ENCODE peak calls at places on chromosome 18, in eight cellular contexts. R is adipocyte, N is NCI-H2081 treated with DMSO at 0.1 percent for 48 hours, K is HFF-Myc, D is activated T-cell treated with anti-CD3 and anti-CD28 coated beads for 48 hours, C is AG09309, I is NT2/D1, P is Karpas-422. X is an unnamed sample.
A peak's percentile ranks its signal among the peaks of the same experiment; 100 is the strongest.

GRCh38 chr18:58670561-58671121 is 624 bp upstream of the MALT1 start:
- DNase-seq in R (no peak), K (no peak), P (no peak), D (no peak), I (no peak), C (no peak), N (no peak), X (no peak)

GRCh38 chr18:61731169-61731568 is 161.6 kb downstream of the RNF152 start:
- DNase-seq in P (no peak), I (no peak), C (no peak), K (no peak), N (no peak), D (no peak), R (no peak), X (peak; percentile 88)

GRCh38 chr18:54357082-54357659 is 487 bp downstream of the STARD6 start:
- DNase-seq in I (no peak), R (no peak), N (no peak), P (no peak), C (no peak), D (no peak), K (peak; percentile 2), X (no peak)

GRCh38 chr18:36525913-36526312 is 228.4 kb downstream of the FHOD3 start:
- DNase-seq in P (no peak), I (no peak), R (no peak), C (no peak), K (no peak), N (no peak), D (no peak), X (no peak)

GRCh38 chr18:35352778-35353177 is 8.6 kb upstream of the ZNF24 start:
- DNase-seq in C (no peak), N (no peak), R (no peak), P (no peak), D (no peak), K (no peak), I (no peak), X (no peak)

GRCh38 chr18:45774065-45774521 is 50.1 kb downstream of the SLC14A1 start:
- DNase-seq in P (peak; percentile 65), R (no peak), D (no peak), I (no peak), K (no peak), C (no peak), N (peak; percentile 44), X (no peak)

GRCh38 chr18:24869285-24869684 is 408.8 kb downstream of the HRH4 start:
- DNase-seq in C (no peak), D (no peak), N (no peak), I (no peak), K (no peak), P (no peak), R (no peak), X (no peak)

GRCh38 chr18:80137137-80137536 is 28.1 kb downstream of the ADNP2 start:
- DNase-seq in P (no peak), K (no peak), I (no peak), C (no peak), R (no peak), D (no peak), N (no peak), X (no peak)

GRCh38 chr18:71831039-71831438 is 713.1 kb downstream of the CBLN2 start:
- DNase-seq in N (no peak), P (no peak), I (no peak), K (no peak), C (peak; percentile 10), R (no peak), D (no peak), X (peak; percentile 57)

GRCh38 chr18:26549486-26550435 is 1.4 kb upstream of the KCTD1 start:
- DNase-seq in K (peak; percentile 47), N (no peak), P (peak; percentile 68), D (no peak), R (peak; percentile 77), I (no peak), C (peak; percentile 21), X (peak; percentile 68)

GRCh38 chr18:5975111-5975622 is 79.8 kb upstream of the TMEM200C start:
- DNase-seq in N (no peak), P (peak; percentile 88), I (no peak), K (no peak), R (peak; percentile 60), C (peak; percentile 37), D (no peak), X (peak; percentile 31)

GRCh38 chr18:69705987-69706386 is 241.7 kb downstream of the CD226 start:
- DNase-seq in C (no peak), P (no peak), I (peak; percentile 42), D (no peak), R (no peak), N (no peak), K (no peak), X (no peak)

GRCh38 chr18:36831139-36831538 is 2.2 kb downstream of the KIAA1328 start:
- DNase-seq in C (no peak), R (no peak), P (peak; percentile 6), I (no peak), D (no peak), K (no peak), N (no peak), X (no peak)

GRCh38 chr18:22088029-22088428 is 81.4 kb upstream of the GATA6 start:
- DNase-seq in P (no peak), R (no peak), I (no peak), N (no peak), K (no peak), D (no peak), C (no peak), X (no peak)

GRCh38 chr18:55355220-55355619 is 232.8 kb downstream of the TCF4 start:
- DNase-seq in P (no peak), D (no peak), R (no peak), N (no peak), I (no peak), C (no peak), K (no peak), X (no peak)

GRCh38 chr18:51051105-51051712 is 21.2 kb downstream of the SMAD4 start:
- DNase-seq in D (no peak), R (peak; percentile 88), N (no peak), I (no peak), K (peak; percentile 20), P (peak; percentile 83), C (no peak), X (peak; percentile 46)

GRCh38 chr18:32378705-32379104 is 92.0 kb downstream of the GAREM1 start:
- DNase-seq in N (no peak), K (no peak), R (peak; percentile 51), C (no peak), P (no peak), I (no peak), D (no peak), X (peak; percentile 49)

GRCh38 chr18:60259052-60259681 is 113.4 kb downstream of the MC4R start:
- DNase-seq in K (peak; percentile 4), C (no peak), D (no peak), R (peak; percentile 18), N (no peak), I (no peak), P (no peak), X (no peak)

GRCh38 chr18:38174594-38174993 is 609.0 kb upstream of the CELF4 start:
- DNase-seq in K (no peak), C (no peak), D (no peak), P (no peak), I (no peak), R (no peak), N (no peak), X (no peak)

GRCh38 chr18:37637451-37637850 is 71.9 kb upstream of the CELF4 start:
- DNase-seq in I (no peak), R (no peak), N (no peak), K (no peak), P (no peak), D (no peak), C (no peak), X (no peak)

GRCh38 chr18:811192-812122 is 585 bp downstream of the YES1 start:
- DNase-seq in R (peak; percentile 69), D (peak; percentile 6), P (no peak), C (no peak), N (peak; percentile 9), I (no peak), K (no peak), X (peak; percentile 31)

GRCh38 chr18:48862116-48862515 is 88.6 kb downstream of the SMAD7 start:
- DNase-seq in R (no peak), N (no peak), D (no peak), I (no peak), C (no peak), K (no peak), P (no peak), X (no peak)

GRCh38 chr18:51255694-51256093 is 58.2 kb upstream of the MEX3C start:
- DNase-seq in R (peak; percentile 7), N (no peak), K (peak; percentile 5), I (no peak), C (no peak), P (no peak), D (no peak), X (peak; percentile 3)

GRCh38 chr18:44579028-44579692 is 101.5 kb upstream of the SETBP1 start:
- DNase-seq in D (no peak), C (no peak), K (no peak), I (peak; percentile 6), R (peak; percentile 39), P (peak; percentile 72), N (no peak), X (no peak)

GRCh38 chr18:8707946-8708345 is 2.6 kb downstream of the MTCL1 start:
- DNase-seq in C (no peak), P (no peak), N (no peak), I (no peak), D (no peak), K (no peak), R (peak; percentile 45), X (no peak)

GRCh38 chr18:25230658-25231326 is 121.2 kb downstream of the ZNF521 start:
- DNase-seq in N (no peak), R (peak; percentile 94), I (no peak), K (peak; percentile 33), C (peak; percentile 73), P (no peak), D (no peak), X (peak; percentile 94)

GRCh38 chr18:77080283-77080682 is 52.3 kb downstream of the MBP start:
- DNase-seq in I (no peak), C (no peak), P (peak; percentile 83), R (no peak), D (no peak), K (no peak), N (no peak), X (no peak)

GRCh38 chr18:8895987-8896619 is 190.7 kb downstream of the MTCL1 start:
- DNase-seq in D (no peak), N (no peak), R (peak; percentile 45), I (no peak), K (peak; percentile 95), C (peak; percentile 93), P (no peak), X (peak; percentile 92)

GRCh38 chr18:79442508-79443221 is 46.9 kb downstream of the NFATC1 start:
- DNase-seq in C (no peak), N (no peak), I (no peak), K (no peak), R (peak; percentile 49), D (no peak), P (peak; percentile 76), X (peak; percentile 57)

GRCh38 chr18:8794133-8794986 is 89.0 kb downstream of the MTCL1 start:
- DNase-seq in I (no peak), C (peak; percentile 79), N (no peak), P (no peak), K (no peak), D (no peak), R (peak; percentile 87), X (peak; percentile 52)

GRCh38 chr18:45834303-45834702 is 8.8 kb downstream of the SIGLEC15 start:
- DNase-seq in N (no peak), R (no peak), I (no peak), K (no peak), D (no peak), P (peak; percentile 42), C (no peak), X (no peak)

GRCh38 chr18:67281746-67282145 is 234.8 kb downstream of the DSEL start:
- DNase-seq in P (no peak), C (no peak), I (no peak), D (no peak), R (peak; percentile 28), N (no peak), K (no peak), X (no peak)

GRCh38 chr18:77045682-77046081 is 86.9 kb downstream of the MBP start:
- DNase-seq in I (no peak), D (no peak), R (no peak), K (no peak), N (no peak), P (peak; percentile 79), C (no peak), X (no peak)

GRCh38 chr18:11146238-11146946 is 3.0 kb downstream of the PIEZO2 start:
- DNase-seq in N (no peak), I (no peak), C (no peak), D (no peak), K (no peak), R (no peak), P (no peak), X (no peak)

X was measured in fibroblast of gingiva.